ENCODE peak calls at places on chromosome 20, in nine cellular contexts. One of them, this sample, is unnamed.

GRCh38 chr20:19858972-19859371 is 100.9 kb downstream of the RIN2 start:
- DNase-seq in transverse colon: no peak
- DNase-seq in breast epithelium: no peak
- DNase-seq in HCT116: no peak
- DNase-seq in suprapubic skin: no peak
- DNase-seq in K562: no peak
- DNase-seq in vagina: no peak
- DNase-seq in GM12878: no peak
- DNase-seq in spleen: no peak
- DNase-seq in this sample: no peak

GRCh38 chr20:58619847-58620431 is 31.1 kb upstream of the STX16 start:
- DNase-seq in transverse colon: no peak
- DNase-seq in breast epithelium: no peak
- DNase-seq in HCT116: peak
- DNase-seq in suprapubic skin: no peak
- DNase-seq in K562: peak
- DNase-seq in vagina: no peak
- DNase-seq in GM12878: no peak
- DNase-seq in spleen: peak
- DNase-seq in this sample: no peak

GRCh38 chr20:58340853-58341252 is 31.3 kb downstream of the RAB22A start:
- DNase-seq in transverse colon: no peak
- DNase-seq in breast epithelium: no peak
- DNase-seq in HCT116: no peak
- DNase-seq in suprapubic skin: no peak
- DNase-seq in K562: peak
- DNase-seq in vagina: no peak
- DNase-seq in GM12878: no peak
- DNase-seq in spleen: no peak
- DNase-seq in this sample: no peak

GRCh38 chr20:38842017-38842416 is 36.5 kb downstream of the PPP1R16B start:
- DNase-seq in transverse colon: no peak
- DNase-seq in breast epithelium: no peak
- DNase-seq in HCT116: no peak
- DNase-seq in suprapubic skin: no peak
- DNase-seq in K562: no peak
- DNase-seq in vagina: no peak
- DNase-seq in GM12878: no peak
- DNase-seq in spleen: no peak
- DNase-seq in this sample: no peak

GRCh38 chr20:58361549-58361948 is 27.5 kb upstream of the VAPB start:
- DNase-seq in transverse colon: no peak
- DNase-seq in breast epithelium: no peak
- DNase-seq in HCT116: no peak
- DNase-seq in suprapubic skin: no peak
- DNase-seq in K562: no peak
- DNase-seq in vagina: no peak
- DNase-seq in GM12878: no peak
- DNase-seq in spleen: no peak
- DNase-seq in this sample: no peak

GRCh38 chr20:54255157-54255556 is 47.3 kb downstream of the PFDN4 start:
- DNase-seq in transverse colon: no peak
- DNase-seq in breast epithelium: no peak
- DNase-seq in HCT116: no peak
- DNase-seq in suprapubic skin: no peak
- DNase-seq in K562: no peak
- DNase-seq in vagina: no peak
- DNase-seq in GM12878: no peak
- DNase-seq in spleen: no peak
- DNase-seq in this sample: no peak

GRCh38 chr20:41249781-41250281 is 67.7 kb downstream of the ZHX3 start:
- DNase-seq in transverse colon: no peak
- DNase-seq in breast epithelium: no peak
- DNase-seq in HCT116: no peak
- DNase-seq in suprapubic skin: no peak
- DNase-seq in K562: peak
- DNase-seq in vagina: no peak
- DNase-seq in GM12878: no peak
- DNase-seq in spleen: no peak
- DNase-seq in this sample: no peak

GRCh38 chr20:4552075-4552474 is 169.6 kb upstream of the PRND start:
- DNase-seq in transverse colon: no peak
- DNase-seq in breast epithelium: no peak
- DNase-seq in HCT116: no peak
- DNase-seq in suprapubic skin: no peak
- DNase-seq in K562: no peak
- DNase-seq in vagina: no peak
- DNase-seq in GM12878: no peak
- DNase-seq in spleen: no peak
- DNase-seq in this sample: no peak

GRCh38 chr20:56646599-56646998 is 17.5 kb downstream of the TFAP2C start:
- DNase-seq in transverse colon: no peak
- DNase-seq in breast epithelium: no peak
- DNase-seq in HCT116: no peak
- DNase-seq in suprapubic skin: no peak
- DNase-seq in K562: no peak
- DNase-seq in vagina: no peak
- DNase-seq in GM12878: no peak
- DNase-seq in spleen: no peak
- DNase-seq in this sample: no peak

GRCh38 chr20:45833030-45833882 is at the start of gene SNX21:
- DNase-seq in transverse colon: peak
- DNase-seq in breast epithelium: peak
- DNase-seq in HCT116: no peak
- DNase-seq in suprapubic skin: peak
- DNase-seq in K562: no peak
- DNase-seq in vagina: peak
- DNase-seq in GM12878: no peak
- DNase-seq in spleen: peak
- DNase-seq in this sample: peak

GRCh38 chr20:25580711-25581110 is 4.6 kb downstream of the NINL start:
- DNase-seq in transverse colon: no peak
- DNase-seq in breast epithelium: no peak
- DNase-seq in HCT116: no peak
- DNase-seq in suprapubic skin: no peak
- DNase-seq in K562: no peak
- DNase-seq in vagina: no peak
- DNase-seq in GM12878: no peak
- DNase-seq in spleen: peak
- DNase-seq in this sample: no peak

GRCh38 chr20:64176548-64177419 is 12.5 kb downstream of the MYT1 start:
- DNase-seq in transverse colon: no peak
- DNase-seq in breast epithelium: no peak
- DNase-seq in HCT116: no peak
- DNase-seq in suprapubic skin: no peak
- DNase-seq in K562: no peak
- DNase-seq in vagina: no peak
- DNase-seq in GM12878: no peak
- DNase-seq in spleen: no peak
- DNase-seq in this sample: no peak

GRCh38 chr20:24914388-24915241 is 34.5 kb upstream of the CST7 start:
- DNase-seq in transverse colon: no peak
- DNase-seq in breast epithelium: no peak
- DNase-seq in HCT116: no peak
- DNase-seq in suprapubic skin: peak
- DNase-seq in K562: no peak
- DNase-seq in vagina: no peak
- DNase-seq in GM12878: no peak
- DNase-seq in spleen: no peak
- DNase-seq in this sample: peak

GRCh38 chr20:43691928-43692524 is 25.1 kb downstream of the MYBL2 start:
- DNase-seq in transverse colon: peak
- DNase-seq in breast epithelium: no peak
- DNase-seq in HCT116: peak
- DNase-seq in suprapubic skin: no peak
- DNase-seq in K562: peak
- DNase-seq in vagina: no peak
- DNase-seq in GM12878: no peak
- DNase-seq in spleen: peak
- DNase-seq in this sample: no peak

GRCh38 chr20:33569290-33570094 is 79.6 kb downstream of the CBFA2T2 start:
- DNase-seq in transverse colon: no peak
- DNase-seq in breast epithelium: no peak
- DNase-seq in HCT116: no peak
- DNase-seq in suprapubic skin: no peak
- DNase-seq in K562: no peak
- DNase-seq in vagina: no peak
- DNase-seq in GM12878: no peak
- DNase-seq in spleen: no peak
- DNase-seq in this sample: no peak

GRCh38 chr20:31879143-31879987 is 8.9 kb downstream of the TTLL9 start:
- DNase-seq in transverse colon: peak
- DNase-seq in breast epithelium: peak
- DNase-seq in HCT116: peak
- DNase-seq in suprapubic skin: peak
- DNase-seq in K562: peak
- DNase-seq in vagina: peak
- DNase-seq in GM12878: peak
- DNase-seq in spleen: peak
- DNase-seq in this sample: peak
- TF ChIP-seq POLR2A in transverse colon: peak
- TF ChIP-seq POLR2A in breast epithelium: peak
- TF ChIP-seq POLR2A in HCT116: peak
- TF ChIP-seq POLR2A in suprapubic skin: no peak
- TF ChIP-seq POLR2A in K562: no peak
- TF ChIP-seq POLR2A in vagina: no peak
- TF ChIP-seq POLR2A in GM12878: no peak
- TF ChIP-seq POLR2A in spleen: no peak
- TF ChIP-seq POLR2A in this sample: peak

GRCh38 chr20:51712501-51713212 is 55.5 kb downstream of the ATP9A start:
- DNase-seq in transverse colon: no peak
- DNase-seq in breast epithelium: no peak
- DNase-seq in HCT116: peak
- DNase-seq in suprapubic skin: no peak
- DNase-seq in K562: no peak
- DNase-seq in vagina: no peak
- DNase-seq in GM12878: no peak
- DNase-seq in spleen: no peak
- DNase-seq in this sample: no peak
- TF ChIP-seq POLR2AphosphoS5 in transverse colon: no peak
- TF ChIP-seq POLR2AphosphoS5 in breast epithelium: no peak
- TF ChIP-seq POLR2AphosphoS5 in HCT116: no peak
- TF ChIP-seq POLR2AphosphoS5 in suprapubic skin: no peak
- TF ChIP-seq POLR2AphosphoS5 in K562: no peak
- TF ChIP-seq POLR2AphosphoS5 in vagina: no peak
- TF ChIP-seq POLR2AphosphoS5 in GM12878: no peak
- TF ChIP-seq POLR2AphosphoS5 in spleen: no peak
- TF ChIP-seq POLR2AphosphoS5 in this sample: no peak

GRCh38 chr20:47789081-47789998 is 4.1 kb upstream of the SULF2 start:
- DNase-seq in transverse colon: no peak
- DNase-seq in breast epithelium: no peak
- DNase-seq in HCT116: no peak
- DNase-seq in suprapubic skin: no peak
- DNase-seq in K562: no peak
- DNase-seq in vagina: no peak
- DNase-seq in GM12878: no peak
- DNase-seq in spleen: no peak
- DNase-seq in this sample: no peak

GRCh38 chr20:47791084-47791599 is 5.9 kb upstream of the SULF2 start:
- DNase-seq in transverse colon: no peak
- DNase-seq in breast epithelium: no peak
- DNase-seq in HCT116: no peak
- DNase-seq in suprapubic skin: no peak
- DNase-seq in K562: no peak
- DNase-seq in vagina: no peak
- DNase-seq in GM12878: no peak
- DNase-seq in spleen: no peak
- DNase-seq in this sample: no peak

GRCh38 chr20:47786763-47787107 is 1.5 kb upstream of the SULF2 start:
- DNase-seq in transverse colon: no peak
- DNase-seq in breast epithelium: no peak
- DNase-seq in HCT116: no peak
- DNase-seq in suprapubic skin: no peak
- DNase-seq in K562: no peak
- DNase-seq in vagina: no peak
- DNase-seq in GM12878: no peak
- DNase-seq in spleen: no peak
- DNase-seq in this sample: no peak

GRCh38 chr20:47790032-47790965 is 5.0 kb upstream of the SULF2 start:
- DNase-seq in transverse colon: no peak
- DNase-seq in breast epithelium: no peak
- DNase-seq in HCT116: no peak
- DNase-seq in suprapubic skin: no peak
- DNase-seq in K562: no peak
- DNase-seq in vagina: no peak
- DNase-seq in GM12878: no peak
- DNase-seq in spleen: peak
- DNase-seq in this sample: no peak

GRCh38 chr20:47788741-47789080 is 3.4 kb upstream of the SULF2 start:
- DNase-seq in transverse colon: no peak
- DNase-seq in breast epithelium: no peak
- DNase-seq in HCT116: no peak
- DNase-seq in suprapubic skin: no peak
- DNase-seq in K562: no peak
- DNase-seq in vagina: no peak
- DNase-seq in GM12878: no peak
- DNase-seq in spleen: no peak
- DNase-seq in this sample: no peak
- H3K27ac ChIP-seq in transverse colon: no peak
- H3K27ac ChIP-seq in breast epithelium: no peak
- H3K27ac ChIP-seq in HCT116: no peak
- H3K27ac ChIP-seq in suprapubic skin: no peak
- H3K27ac ChIP-seq in K562: no peak
- H3K27ac ChIP-seq in vagina: peak
- H3K27ac ChIP-seq in GM12878: no peak
- H3K27ac ChIP-seq in spleen: no peak
- H3K27ac ChIP-seq in this sample: no peak

GRCh38 chr20:1997483-1998192 is 3.8 kb upstream of the PDYN start:
- DNase-seq in transverse colon: no peak
- DNase-seq in breast epithelium: no peak
- DNase-seq in HCT116: no peak
- DNase-seq in suprapubic skin: no peak
- DNase-seq in K562: no peak
- DNase-seq in vagina: peak
- DNase-seq in GM12878: no peak
- DNase-seq in spleen: no peak
- DNase-seq in this sample: no peak

GRCh38 chr20:1998193-1998520 is 4.3 kb upstream of the PDYN start:
- DNase-seq in transverse colon: no peak
- DNase-seq in breast epithelium: no peak
- DNase-seq in HCT116: no peak
- DNase-seq in suprapubic skin: no peak
- DNase-seq in K562: no peak
- DNase-seq in vagina: peak
- DNase-seq in GM12878: no peak
- DNase-seq in spleen: no peak
- DNase-seq in this sample: no peak

GRCh38 chr20:2001119-2001518 is 7.3 kb upstream of the PDYN start:
- DNase-seq in transverse colon: no peak
- DNase-seq in breast epithelium: no peak
- DNase-seq in HCT116: no peak
- DNase-seq in suprapubic skin: no peak
- DNase-seq in K562: no peak
- DNase-seq in vagina: peak
- DNase-seq in GM12878: no peak
- DNase-seq in spleen: no peak
- DNase-seq in this sample: no peak

GRCh38 chr20:2000286-2000685 is 6.4 kb upstream of the PDYN start:
- DNase-seq in transverse colon: no peak
- DNase-seq in breast epithelium: no peak
- DNase-seq in HCT116: no peak
- DNase-seq in suprapubic skin: no peak
- DNase-seq in K562: no peak
- DNase-seq in vagina: peak
- DNase-seq in GM12878: no peak
- DNase-seq in spleen: no peak
- DNase-seq in this sample: no peak

GRCh38 chr20:1998715-1999114 is 4.9 kb upstream of the PDYN start:
- DNase-seq in transverse colon: no peak
- DNase-seq in breast epithelium: no peak
- DNase-seq in HCT116: no peak
- DNase-seq in suprapubic skin: no peak
- DNase-seq in K562: no peak
- DNase-seq in vagina: no peak
- DNase-seq in GM12878: no peak
- DNase-seq in spleen: no peak
- DNase-seq in this sample: no peak
- TF ChIP-seq POLR2A in transverse colon: no peak
- TF ChIP-seq POLR2A in breast epithelium: no peak
- TF ChIP-seq POLR2A in HCT116: no peak
- TF ChIP-seq POLR2A in suprapubic skin: no peak
- TF ChIP-seq POLR2A in K562: no peak
- TF ChIP-seq POLR2A in vagina: no peak
- TF ChIP-seq POLR2A in GM12878: no peak
- TF ChIP-seq POLR2A in spleen: no peak
- TF ChIP-seq POLR2A in this sample: no peak

This sample was measured in prostate gland.